ENCODE peak calls at places on chromosomes 6 and 20, in ten cellular contexts. J is NAMALWA; R is effector CD4-positive, alpha-beta T cell; C is H9; K is mucosa of gallbladder; B is pancreas; O is K562; S is T-helper 17 cell; H is LoVo; F is endothelial cell. V is an unnamed sample.

GRCh38 chr20:4043801-4044200 is 28.4 kb upstream of the RNF24 start:
- DNase-seq in R (no peak), H (no peak), K (no peak), F (no peak), S (no peak), J (no peak), O (no peak), B (no peak), C (no peak), V (no peak)

GRCh38 chr20:3093861-3094361 is 9.4 kb upstream of the AVP start:
- DNase-seq in R (peak), S (no peak), B (no peak), K (no peak), J (no peak), O (no peak), F (no peak), H (no peak), C (no peak), V (no peak)

GRCh38 chr6:27556406-27556805 is 83.5 kb upstream of the ZNF184 start:
- DNase-seq in F (no peak), J (no peak), R (no peak), S (no peak), K (no peak), B (no peak), C (no peak), O (no peak), H (no peak), V (no peak)

GRCh38 chr6:57177545-57178225 is 5.6 kb downstream of the BAG2 start:
- DNase-seq in C (no peak), S (no peak), O (no peak), F (no peak), H (no peak), B (no peak), J (no peak), K (peak), R (no peak), V (no peak)

GRCh38 chr6:22747576-22747975 is 178.2 kb downstream of the HDGFL1 start:
- DNase-seq in J (no peak), B (no peak), F (no peak), O (no peak), H (no peak), C (no peak), R (no peak), S (no peak), K (no peak), V (no peak)

GRCh38 chr6:2658788-2659187 is 91.9 kb downstream of the MYLK4 start:
- DNase-seq in R (no peak), B (no peak), F (no peak), J (peak), C (no peak), O (no peak), H (peak), K (no peak), S (no peak), V (no peak)

GRCh38 chr20:62439218-62439617 is 11.9 kb upstream of the RBBP8NL start:
- DNase-seq in B (no peak), F (no peak), S (no peak), R (no peak), O (no peak), C (no peak), J (peak), H (no peak), K (no peak), V (no peak)

GRCh38 chr6:3296113-3296512 is 37.4 kb downstream of the PSMG4 start:
- DNase-seq in H (no peak), F (no peak), S (no peak), K (no peak), J (no peak), C (no peak), R (no peak), O (no peak), B (no peak), V (no peak)

GRCh38 chr20:31515775-31516107 is 1.5 kb downstream of the HM13 start:
- DNase-seq in H (no peak), K (no peak), S (no peak), C (no peak), B (no peak), F (no peak), R (no peak), J (no peak), O (no peak), V (no peak)

GRCh38 chr20:63976980-63977391 is 2.5 kb downstream of the SAMD10 start:
- DNase-seq in S (no peak), C (no peak), J (no peak), H (no peak), K (no peak), O (no peak), B (peak), F (no peak), R (no peak), V (no peak)

GRCh38 chr6:20575125-20575524 is 40.9 kb downstream of the CDKAL1 start:
- DNase-seq in J (no peak), C (no peak), S (no peak), K (no peak), F (no peak), B (peak), O (peak), R (no peak), H (no peak), V (no peak)

GRCh38 chr20:57005146-57005933 is 261.1 kb downstream of the BMP7 start:
- DNase-seq in B (no peak), F (no peak), K (no peak), O (no peak), R (no peak), C (no peak), H (no peak), J (no peak), S (no peak), V (no peak)

GRCh38 chr6:104182811-104183210 is 676.9 kb downstream of the HACE1 start:
- DNase-seq in B (no peak), J (no peak), C (no peak), O (no peak), K (no peak), S (no peak), F (no peak), H (no peak), R (no peak), V (no peak)

GRCh38 chr20:5864873-5865582 is 85.3 kb downstream of the TRMT6 start:
- DNase-seq in B (peak), J (no peak), S (no peak), F (no peak), H (no peak), K (no peak), C (no peak), R (peak), O (no peak), V (no peak)

GRCh38 chr6:3251462-3252314 is 7.1 kb upstream of the PSMG4 start:
- DNase-seq in K (peak), R (peak), B (peak), S (peak), H (peak), F (peak), C (peak), J (peak), O (peak), V (peak)

GRCh38 chr6:57069920-57070331 is 20.1 kb upstream of the ZNF451 start:
- DNase-seq in S (no peak), K (no peak), C (peak), R (no peak), F (no peak), B (no peak), H (no peak), O (no peak), J (no peak), V (no peak)

GRCh38 chr20:18213002-18213401 is 75.3 kb upstream of the ZNF133 start:
- DNase-seq in H (no peak), K (no peak), B (no peak), J (no peak), O (no peak), S (no peak), R (no peak), C (no peak), F (no peak), V (no peak)

V was measured in Caki2.